ENCODE peak calls at places on chromosomes 6 and 20, in eight cellular contexts. F is PC-3, S is heart left ventricle, P is psoas muscle, L is prostate gland, G is A549, K is right atrium auricular region, Z is IMR-90. M is an unnamed sample.

GRCh38 chr6:34663371-34663770 is 33.2 kb downstream of the ILRUN start:
- DNase-seq in F (no peak), S (no peak), P (no peak), L (no peak), G (no peak), K (no peak), Z (no peak), M (no peak)

GRCh38 chr6:157542405-157542943 is 161.5 kb downstream of the ZDHHC14 start:
- DNase-seq in F (no peak), S (no peak), P (no peak), L (no peak), G (no peak), K (no peak), Z (no peak), M (no peak)

GRCh38 chr6:16737389-16737788 is 23.9 kb downstream of the ATXN1 start:
- DNase-seq in F (no peak), S (no peak), P (no peak), L (no peak), G (no peak), K (no peak), Z (peak; percentile 61), M (no peak)

GRCh38 chr20:62186887-62187866 is 4.3 kb downstream of the MTG2 start:
- DNase-seq in F (peak; percentile 8), S (no peak), P (no peak), L (no peak), G (no peak), K (no peak), Z (peak; percentile 37), M (peak; percentile 42)

GRCh38 chr20:35601021-35601973 is 14.3 kb upstream of the SPAG4 start:
- DNase-seq in F (no peak), S (peak; percentile 74), P (peak; percentile 77), L (peak; percentile 63), G (peak; percentile 79), K (peak; percentile 72), Z (peak; percentile 72), M (no peak)

GRCh38 chr20:38873050-38873581 is 53.1 kb upstream of the FAM83D start:
- DNase-seq in F (no peak), S (no peak), P (no peak), L (no peak), G (no peak), K (no peak), Z (no peak), M (no peak)

GRCh38 chr20:34945315-34946077 is 10.1 kb downstream of the GSS start:
- DNase-seq in F (peak; percentile 94), S (no peak), P (no peak), L (peak; percentile 32), G (no peak), K (no peak), Z (no peak), M (no peak)

GRCh38 chr6:90860822-90861601 is 274.1 kb upstream of the MAP3K7 start:
- DNase-seq in F (peak; percentile 10), S (no peak), P (no peak), L (no peak), G (peak; percentile 6), K (no peak), Z (peak; percentile 15), M (no peak)

GRCh38 chr6:41370488-41371111 is 35.2 kb downstream of the NCR2 start:
- DNase-seq in F (peak; percentile 37), S (no peak), P (no peak), L (no peak), G (no peak), K (no peak), Z (no peak), M (peak; percentile 71)

DNA sequence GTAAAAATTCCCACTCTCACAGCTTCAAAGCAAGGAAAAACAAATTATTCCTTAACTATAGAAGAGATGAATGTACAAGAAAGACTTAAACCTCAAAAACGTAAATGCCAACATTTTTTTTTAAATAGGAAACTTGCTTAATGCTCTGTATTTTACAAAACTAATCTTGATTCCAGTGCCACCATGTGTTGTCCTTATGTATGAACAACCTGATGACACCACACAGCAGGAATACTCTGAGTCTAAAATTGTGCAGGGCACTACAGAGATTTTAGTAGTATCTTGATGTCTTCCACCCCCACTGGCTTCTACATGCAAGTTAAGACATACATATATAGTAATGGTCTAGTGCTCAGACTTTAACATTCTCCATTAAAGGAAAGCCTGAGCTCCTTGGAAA is 46.2 kb downstream of the SRPK1 start:
- DNase-seq in F (no peak), S (no peak), P (no peak), L (no peak), G (no peak), K (no peak), Z (no peak), M (no peak)
- H3K4me1 ChIP-seq in F (no peaks in the 10 kb centered on the region), S (no peaks in the 10 kb centered on the region), P (no peaks in the 10 kb centered on the region), L (no peaks in the 10 kb centered on the region), G (no peaks in the 10 kb centered on the region), K (peaks cover 3% of the 10 kb centered on the region), Z (no peaks in the 10 kb centered on the region), M (no peaks in the 10 kb centered on the region)

GRCh38 chr6:50610562-50610961 is 102.8 kb upstream of the TFAP2D start:
- DNase-seq in F (peak; percentile 48), S (no peak), P (no peak), L (no peak), G (no peak), K (no peak), Z (no peak), M (no peak)
- TF ChIP-seq CTCF in F (peak; percentile 58), S (no peak), P (no peak), L (no peak), G (no peak), K (no peak), Z (peak; percentile 32), M (peak; percentile 39)

GRCh38 chr20:47454298-47455132 is 47.2 kb upstream of the NCOA3 start:
- DNase-seq in F (no peak), S (no peak), P (no peak), L (no peak), G (no peak), K (no peak), Z (no peak), M (no peak)

GRCh38 chr20:47453167-47453782 is 48.4 kb upstream of the NCOA3 start:
- DNase-seq in F (peak; percentile 96), S (no peak), P (no peak), L (no peak), G (peak; percentile 93), K (no peak), Z (peak; percentile 93), M (peak; percentile 96)

GRCh38 chr20:47456952-47457724 is 44.5 kb upstream of the NCOA3 start:
- DNase-seq in F (peak; percentile 87), S (no peak), P (no peak), L (no peak), G (peak; percentile 94), K (no peak), Z (peak; percentile 72), M (peak; percentile 76)

GRCh38 chr20:47456041-47456537 is 45.6 kb upstream of the NCOA3 start:
- DNase-seq in F (no peak), S (no peak), P (no peak), L (no peak), G (no peak), K (no peak), Z (no peak), M (peak; percentile 47)

GRCh38 chr20:47455133-47456040 is 46.3 kb upstream of the NCOA3 start:
- DNase-seq in F (peak; percentile 32), S (no peak), P (no peak), L (peak; percentile 58), G (peak; percentile 86), K (no peak), Z (no peak), M (no peak)
- H3K4me1 ChIP-seq in F (peaks cover 45% of the 10 kb centered on the region), S (no peaks in the 10 kb centered on the region), P (no peaks in the 10 kb centered on the region), L (no peaks in the 10 kb centered on the region), G (peaks cover 77% of the 10 kb centered on the region), K (no peaks in the 10 kb centered on the region), Z (no peaks in the 10 kb centered on the region), M (peaks cover 15% of the 10 kb centered on the region)

DNA sequence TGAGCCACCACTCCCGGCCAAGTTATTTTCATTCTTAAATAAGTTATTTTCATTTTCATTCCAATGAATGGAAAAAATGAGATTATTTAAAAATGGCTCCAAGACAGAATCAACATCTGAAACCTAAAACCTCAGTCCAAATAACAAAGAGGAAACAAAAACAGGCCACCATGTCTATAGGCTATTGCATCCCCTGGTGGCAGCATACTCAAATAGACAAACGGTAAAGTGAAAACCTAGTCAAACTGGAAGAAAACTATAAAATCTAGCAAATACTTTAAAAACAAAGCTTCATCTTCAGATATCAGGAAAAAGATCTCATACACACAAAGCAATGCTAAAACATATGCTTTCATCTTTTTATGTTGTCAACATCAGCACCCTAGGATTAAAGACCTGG is 20.9 kb downstream of the IL17A start:
- DNase-seq in F (no peak), S (no peak), P (no peak), L (no peak), G (no peak), K (no peak), Z (no peak), M (no peak)
- TF ChIP-seq CTCF in F (peak; percentile 43), S (no peak), P (no peak), L (no peak), G (no peak), K (no peak), Z (no peak), M (peak; percentile 20)

GRCh38 chr6:13260116-13260598 is 68.2 kb downstream of the TBC1D7 start:
- DNase-seq in F (no peak), S (no peak), P (no peak), L (no peak), G (no peak), K (no peak), Z (no peak), M (no peak)
- H3K4me1 ChIP-seq in F (no peaks in the 10 kb centered on the region), S (no peaks in the 10 kb centered on the region), P (no peaks in the 10 kb centered on the region), L (no peaks in the 10 kb centered on the region), G (no peaks in the 10 kb centered on the region), K (no peaks in the 10 kb centered on the region), Z (no peaks in the 10 kb centered on the region), M (no peaks in the 10 kb centered on the region)

M was measured in foreskin keratinocyte.